ENCODE peak calls at places on chromosomes 7 and 10, in ten cellular contexts. L, H, J, G, M, W, F, T, I and Z are unnamed samples. For H3K4me1, the result is how much of the 10 kb centered on the place peaks cover.

GRCh38 chr7:1867861-1868260 is 197.8 kb downstream of the ELFN1 start:
- ATAC-seq in W (peak), G (no peak), F (no peak), T (no peak), J (no peak), I (peak), H (no peak), M (no peak), L (no peak), Z (no peak)

GRCh38 chr7:44293561-44294324 is 31.7 kb downstream of the CAMK2B start:
- ATAC-seq in T (no peak), G (no peak), F (peak), M (no peak), H (no peak), J (peak), L (peak), I (peak), W (peak), Z (no peak)

GRCh38 chr7:75915416-75916156 is 631 bp downstream of the POR start:
- ATAC-seq in F (peak), M (no peak), H (peak), G (peak), W (no peak), T (no peak), I (peak), J (peak), L (no peak), Z (no peak)

GRCh38 chr7:143245123-143245522 is 18.1 kb upstream of the GSTK1 start:
- ATAC-seq in L (no peak), M (no peak), F (no peak), G (no peak), I (no peak), W (no peak), T (no peak), H (no peak), J (no peak), Z (no peak)

GRCh38 chr10:3935141-3935540 is 150.1 kb upstream of the KLF6 start:
- ATAC-seq in W (no peak), J (peak), F (peak), L (peak), T (peak), G (peak), H (peak), I (no peak), M (peak), Z (peak)

GRCh38 chr10:110398419-110399162 is 93.9 kb upstream of the SMNDC1 start:
- ATAC-seq in I (peak), W (peak), G (no peak), H (peak), J (peak), F (peak), L (no peak), M (peak), T (peak), Z (peak)

GRCh38 chr7:134767567-134768168 is 11.8 kb upstream of the CALD1 start:
- ATAC-seq in M (no peak), T (peak), J (no peak), I (no peak), F (no peak), L (no peak), H (no peak), W (no peak), G (no peak), Z (peak)

GRCh38 chr7:24108906-24109376 is 175.0 kb upstream of the NPY start:
- ATAC-seq in L (no peak), G (no peak), J (no peak), I (no peak), T (no peak), F (no peak), H (no peak), W (no peak), M (no peak), Z (no peak)

GRCh38 chr10:1047937-1048336 is 982 bp downstream of the IDI1 start:
- ATAC-seq in W (no peak), G (no peak), J (no peak), H (no peak), L (no peak), M (no peak), F (no peak), I (no peak), T (no peak), Z (no peak)

GRCh38 chr10:154348-154747 is 19.1 kb downstream of the ZMYND11 start:
- ATAC-seq in L (no peak), F (peak), I (no peak), W (no peak), G (no peak), J (no peak), T (no peak), H (no peak), M (no peak), Z (no peak)

GRCh38 chr10:26717476-26717875 is 20.0 kb downstream of the PDSS1 start:
- ATAC-seq in G (no peak), M (no peak), H (no peak), F (no peak), T (no peak), I (no peak), L (no peak), J (no peak), W (no peak), Z (no peak)

GRCh38 chr10:133182791-133183645 is 23.0 kb downstream of the KNDC1 start:
- ATAC-seq in L (no peak), J (no peak), T (no peak), W (no peak), M (no peak), H (no peak), G (no peak), I (no peak), F (no peak), Z (no peak)

GRCh38 chr10:109894516-109894915 is 28.8 kb downstream of the XPNPEP1 start:
- ATAC-seq in J (peak), L (peak), F (peak), I (peak), T (peak), W (no peak), M (peak), G (no peak), H (peak), Z (peak)

GRCh38 chr10:119393421-119393820 is 149.1 kb downstream of the RGS10 start:
- ATAC-seq in I (no peak), T (no peak), H (no peak), W (no peak), L (no peak), G (no peak), M (no peak), F (no peak), J (no peak), Z (no peak)

GRCh38 chr7:4866528-4867496 is 5.0 kb upstream of the PAPOLB start:
- ATAC-seq in W (no peak), H (no peak), M (no peak), T (no peak), I (no peak), G (no peak), L (no peak), F (no peak), J (no peak), Z (no peak)

GRCh38 chr10:67760272-67760671 is 64.3 kb upstream of the CTNNA3 start:
- ATAC-seq in L (no peak), J (no peak), T (no peak), H (no peak), F (no peak), W (no peak), M (no peak), G (no peak), I (no peak), Z (no peak)

GRCh38 chr7:110944966-110945644 is 145.8 kb upstream of the LRRN3 start:
- ATAC-seq in F (no peak), H (no peak), J (no peak), I (no peak), T (no peak), M (no peak), W (no peak), L (no peak), G (peak), Z (no peak)

GRCh38 chr10:71286521-71287294 is 32.4 kb upstream of the SLC29A3 start:
- ATAC-seq in M (no peak), W (no peak), F (no peak), T (no peak), I (no peak), G (peak), L (no peak), H (no peak), J (no peak), Z (no peak)

GRCh38 chr10:71284544-71285179 is 34.4 kb upstream of the SLC29A3 start:
- ATAC-seq in T (peak), I (peak), J (peak), W (peak), L (no peak), M (no peak), H (no peak), G (no peak), F (no peak), Z (peak)

GRCh38 chr10:71287456-71287855 is 31.6 kb upstream of the SLC29A3 start:
- ATAC-seq in H (no peak), L (no peak), F (no peak), W (no peak), T (no peak), M (no peak), I (no peak), G (no peak), J (no peak), Z (no peak)

GRCh38 chr10:71285180-71285545 is 33.9 kb upstream of the SLC29A3 start:
- ATAC-seq in M (peak), F (peak), G (peak), L (no peak), H (peak), J (peak), W (peak), T (peak), I (peak), Z (peak)

DNA sequence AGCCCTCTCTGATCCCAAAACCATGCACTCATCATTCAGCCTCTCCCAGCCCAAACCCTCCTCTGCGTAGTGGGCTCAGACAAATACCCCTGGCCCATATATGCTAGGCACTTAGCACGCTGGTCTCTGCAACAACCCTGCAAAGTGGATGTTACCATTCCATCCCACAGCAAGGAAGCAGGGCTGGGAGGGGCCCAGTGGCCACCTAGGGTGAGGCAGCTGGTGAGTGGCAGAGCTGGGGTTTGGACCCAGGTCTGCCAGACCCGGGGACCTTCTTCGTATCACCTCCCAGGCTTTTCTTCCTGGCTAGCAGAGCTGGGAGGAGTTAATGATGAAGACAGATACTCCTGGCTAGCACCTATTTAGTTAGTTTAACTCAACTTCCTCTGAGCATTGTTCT is 33.1 kb upstream of the SLC29A3 start:
- ATAC-seq in G (no peak), J (no peak), W (no peak), F (no peak), M (no peak), L (no peak), T (no peak), H (no peak), I (no peak), Z (no peak)
- H3K4me1 ChIP-seq in G (under half), J (under half), W (under half), F (under half), M (under half), L (under half), T (under half), H (under half), I (under half), Z (under half)

GRCh38 chr7:73698410-73698809 is 15.0 kb downstream of the BUD23 start:
- ATAC-seq in W (no peak), T (no peak), F (no peak), I (no peak), H (no peak), J (no peak), L (no peak), M (no peak), G (no peak), Z (no peak)
- TF ChIP-seq POLR2A in W (no peak), T (no peak), F (no peak), I (no peak), H (no peak), J (no peak), L (no peak), M (no peak), G (peak), Z (no peak)

GRCh38 chr10:95456486-95456885 is 104.7 kb downstream of the SORBS1 start:
- ATAC-seq in L (peak), H (peak), F (no peak), I (peak), M (no peak), T (no peak), W (peak), G (no peak), J (no peak), Z (peak)
- TF ChIP-seq CTCF in L (no peak), H (no peak), F (no peak), I (no peak), M (no peak), T (no peak), W (no peak), G (no peak), J (no peak), Z (no peak)

GRCh38 chr10:11754620-11755019 is 12.4 kb downstream of the ECHDC3 start:
- ATAC-seq in J (no peak), I (no peak), L (no peak), H (no peak), T (no peak), F (no peak), M (no peak), G (no peak), W (no peak), Z (no peak)
- H3K4me1 ChIP-seq in J (under half), I (under half), L (under half), H (under half), T (under half), F (under half), M (under half), G (under half), W (under half), Z (under half)

DNA sequence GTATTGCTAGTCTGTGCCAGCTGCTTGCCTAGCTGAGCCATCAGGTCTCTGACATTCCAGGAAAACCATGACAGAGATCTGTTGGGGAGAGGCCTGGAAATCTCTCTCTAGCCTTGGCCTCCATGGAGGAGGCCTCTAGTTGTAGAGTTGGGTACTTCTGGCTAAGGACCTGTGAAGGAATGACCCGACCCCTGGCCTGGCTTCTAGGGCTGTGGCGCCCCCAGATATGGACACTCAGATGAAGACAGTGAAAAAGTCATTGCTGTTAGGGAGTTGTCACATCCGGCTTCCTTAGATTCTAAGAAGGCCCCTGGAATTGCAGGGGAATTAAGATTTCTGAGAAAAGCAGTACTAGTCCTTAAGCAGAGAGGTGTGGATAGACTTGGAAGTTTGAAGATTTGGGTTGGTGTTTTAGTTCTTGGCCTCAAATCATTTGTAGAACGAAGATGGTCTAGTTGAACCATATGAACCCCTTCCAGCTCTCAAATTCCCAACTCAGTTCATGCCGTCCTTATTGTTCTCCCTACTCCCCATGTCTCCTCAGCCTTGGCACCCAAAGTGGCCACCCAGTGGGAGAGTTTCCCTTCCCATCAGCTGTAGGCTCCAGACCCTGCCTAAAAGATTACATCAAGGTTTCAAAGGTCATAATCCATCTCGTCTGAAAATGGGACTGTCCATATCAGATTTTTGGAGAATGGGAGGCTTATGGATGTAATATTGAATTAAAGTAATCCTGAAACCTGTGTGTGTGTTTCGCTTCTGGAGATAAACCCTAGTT is 7.0 kb downstream of the HHEX start:
- ATAC-seq in I (peak), T (peak), M (peak), J (no peak), H (peak), G (peak), F (no peak), W (no peak), L (no peak), Z (no peak)
- TF ChIP-seq POLR2A in I (no peak), T (no peak), M (no peak), J (no peak), H (no peak), G (peak), F (no peak), W (no peak), L (no peak), Z (no peak)

GRCh38 chr7:15326044-15326644 is 235.7 kb downstream of the AGMO start:
- ATAC-seq in H (peak), F (no peak), M (no peak), W (peak), L (no peak), G (no peak), T (peak), I (no peak), J (no peak), Z (no peak)
- TF ChIP-seq CTCF in H (peak), F (peak), M (peak), W (peak), L (peak), G (no peak), T (peak), I (peak), J (peak), Z (peak)

GRCh38 chr7:47373871-47374451 is 207.9 kb downstream of the TNS3 start:
- ATAC-seq in J (peak), G (no peak), T (no peak), W (no peak), M (peak), F (no peak), L (peak), H (peak), I (no peak), Z (no peak)

GRCh38 chr7:47371733-47372368 is 210.1 kb downstream of the TNS3 start:
- ATAC-seq in M (peak), W (no peak), H (peak), L (peak), J (no peak), T (peak), F (no peak), I (peak), G (peak), Z (peak)

GRCh38 chr7:47370461-47371042 is 211.4 kb downstream of the TNS3 start:
- ATAC-seq in I (no peak), W (no peak), L (no peak), M (no peak), G (no peak), H (no peak), T (no peak), F (no peak), J (no peak), Z (no peak)

GRCh38 chr7:47369736-47370135 is 212.2 kb downstream of the TNS3 start:
- ATAC-seq in L (no peak), T (no peak), G (no peak), F (no peak), I (no peak), M (no peak), J (no peak), W (no peak), H (no peak), Z (no peak)

DNA sequence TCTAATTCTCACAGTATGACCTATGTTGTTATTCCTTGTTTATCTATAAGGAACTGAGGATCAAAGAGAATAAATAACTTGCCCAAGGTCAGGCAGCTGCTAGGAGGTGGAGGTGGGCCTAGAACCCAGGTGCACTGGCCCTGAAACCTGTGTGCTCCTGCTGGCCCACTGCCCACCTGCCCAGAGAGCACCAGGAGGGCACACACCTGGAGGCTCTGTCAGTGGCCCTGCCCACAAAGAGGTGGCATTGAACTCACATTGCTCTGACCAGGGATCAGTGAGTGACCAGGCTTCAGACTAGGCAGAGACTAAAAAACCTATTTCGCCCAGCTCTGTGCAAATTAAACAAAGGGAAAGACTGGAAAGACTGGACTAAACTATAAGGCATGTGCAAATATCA is 210.6 kb downstream of the TNS3 start:
- ATAC-seq in I (no peak), M (no peak), J (no peak), W (no peak), G (no peak), L (no peak), H (no peak), F (no peak), T (no peak), Z (no peak)
- H3K4me1 ChIP-seq in I (half or more), M (half or more), J (under half), W (under half), G (under half), L (under half), H (under half), F (under half), T (under half), Z (under half)

DNA sequence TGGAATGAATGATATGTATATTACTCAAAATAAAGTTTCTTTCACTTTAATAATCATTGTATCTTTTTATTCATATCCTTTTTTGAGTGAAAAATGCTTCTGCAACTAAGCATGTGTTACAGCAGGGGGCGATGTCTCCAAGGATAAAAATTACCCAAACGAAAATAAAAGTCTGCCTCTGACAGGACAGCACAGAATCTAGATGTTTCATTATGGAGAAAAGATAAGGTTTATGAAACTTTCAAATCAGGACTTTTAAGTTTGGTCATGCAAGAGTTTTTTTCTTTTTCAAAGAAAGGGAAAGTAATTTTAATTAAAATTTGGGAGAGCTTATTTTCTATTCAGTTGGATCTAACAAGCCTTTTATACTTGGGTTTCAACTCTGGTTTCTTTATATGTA is 48.4 kb downstream of the TES start:
- ATAC-seq in T (peak), F (peak), M (peak), W (no peak), H (peak), G (peak), I (peak), J (peak), L (no peak), Z (no peak)
- TF ChIP-seq POLR2A in T (peak), F (no peak), M (no peak), W (no peak), H (no peak), G (no peak), I (no peak), J (peak), L (no peak), Z (no peak)